ENCODE peak calls at places on chromosome 6, in ten cellular contexts. One of them, this sample, is unnamed. For H3K4me1, the result is how much of the 10 kb centered on the place peaks cover.

GRCh38 chr6:143471822-143472221 is 21.2 kb downstream of the PEX3 start:
- DNase-seq in heart left ventricle: no peak
- DNase-seq in SJSA1: no peak
- DNase-seq in left ventricle myocardium inferior: no peak
- DNase-seq in breast epithelium: no peak
- DNase-seq in psoas muscle: no peak
- DNase-seq in Peyer's patch: no peak
- DNase-seq in stomach: no peak
- DNase-seq in upper lobe of right lung: no peak
- DNase-seq in spleen: no peak
- DNase-seq in this sample: no peak

GRCh38 chr6:161169690-161170089 is 104.2 kb downstream of the AGPAT4 start:
- DNase-seq in heart left ventricle: no peak
- DNase-seq in SJSA1: no peak
- DNase-seq in left ventricle myocardium inferior: no peak
- DNase-seq in breast epithelium: no peak
- DNase-seq in psoas muscle: no peak
- DNase-seq in Peyer's patch: no peak
- DNase-seq in stomach: peak
- DNase-seq in upper lobe of right lung: no peak
- DNase-seq in spleen: no peak
- DNase-seq in this sample: peak

GRCh38 chr6:152176219-152176745 is 368.8 kb downstream of the ESR1 start:
- DNase-seq in heart left ventricle: no peak
- DNase-seq in SJSA1: no peak
- DNase-seq in left ventricle myocardium inferior: no peak
- DNase-seq in breast epithelium: no peak
- DNase-seq in psoas muscle: no peak
- DNase-seq in Peyer's patch: no peak
- DNase-seq in stomach: no peak
- DNase-seq in upper lobe of right lung: no peak
- DNase-seq in spleen: no peak
- DNase-seq in this sample: no peak

GRCh38 chr6:36235309-36235708 is 34.6 kb upstream of the PNPLA1 start:
- DNase-seq in heart left ventricle: no peak
- DNase-seq in SJSA1: no peak
- DNase-seq in left ventricle myocardium inferior: no peak
- DNase-seq in breast epithelium: no peak
- DNase-seq in psoas muscle: no peak
- DNase-seq in Peyer's patch: no peak
- DNase-seq in stomach: peak
- DNase-seq in upper lobe of right lung: no peak
- DNase-seq in spleen: no peak
- DNase-seq in this sample: no peak

GRCh38 chr6:42453649-42454427 is 2.1 kb upstream of the TRERF1 start:
- DNase-seq in heart left ventricle: peak
- DNase-seq in SJSA1: peak
- DNase-seq in left ventricle myocardium inferior: peak
- DNase-seq in breast epithelium: no peak
- DNase-seq in psoas muscle: peak
- DNase-seq in Peyer's patch: peak
- DNase-seq in stomach: peak
- DNase-seq in upper lobe of right lung: no peak
- DNase-seq in spleen: no peak
- DNase-seq in this sample: no peak

GRCh38 chr6:170497845-170498281 is 55.2 kb downstream of the PSMB1 start:
- DNase-seq in heart left ventricle: no peak
- DNase-seq in SJSA1: no peak
- DNase-seq in left ventricle myocardium inferior: no peak
- DNase-seq in breast epithelium: no peak
- DNase-seq in psoas muscle: no peak
- DNase-seq in Peyer's patch: no peak
- DNase-seq in stomach: no peak
- DNase-seq in upper lobe of right lung: no peak
- DNase-seq in spleen: no peak
- DNase-seq in this sample: no peak

GRCh38 chr6:151900897-151901485 is 93.5 kb downstream of the ESR1 start:
- DNase-seq in heart left ventricle: no peak
- DNase-seq in SJSA1: no peak
- DNase-seq in left ventricle myocardium inferior: no peak
- DNase-seq in breast epithelium: peak
- DNase-seq in psoas muscle: peak
- DNase-seq in Peyer's patch: no peak
- DNase-seq in stomach: no peak
- DNase-seq in upper lobe of right lung: no peak
- DNase-seq in spleen: no peak
- DNase-seq in this sample: no peak

GRCh38 chr6:24126586-24127192 is 674 bp downstream of the NRSN1 start:
- DNase-seq in heart left ventricle: peak
- DNase-seq in SJSA1: no peak
- DNase-seq in left ventricle myocardium inferior: no peak
- DNase-seq in breast epithelium: no peak
- DNase-seq in psoas muscle: no peak
- DNase-seq in Peyer's patch: no peak
- DNase-seq in stomach: no peak
- DNase-seq in upper lobe of right lung: no peak
- DNase-seq in spleen: no peak
- DNase-seq in this sample: no peak

GRCh38 chr6:82182756-82183155 is 64.8 kb downstream of the IBTK start:
- DNase-seq in heart left ventricle: no peak
- DNase-seq in SJSA1: no peak
- DNase-seq in left ventricle myocardium inferior: no peak
- DNase-seq in breast epithelium: no peak
- DNase-seq in psoas muscle: no peak
- DNase-seq in Peyer's patch: no peak
- DNase-seq in stomach: no peak
- DNase-seq in upper lobe of right lung: no peak
- DNase-seq in spleen: no peak
- DNase-seq in this sample: no peak

GRCh38 chr6:26032387-26033131 is 54.7 kb upstream of the HFE start:
- DNase-seq in heart left ventricle: no peak
- DNase-seq in SJSA1: peak
- DNase-seq in left ventricle myocardium inferior: no peak
- DNase-seq in breast epithelium: no peak
- DNase-seq in psoas muscle: no peak
- DNase-seq in Peyer's patch: no peak
- DNase-seq in stomach: no peak
- DNase-seq in upper lobe of right lung: no peak
- DNase-seq in spleen: no peak
- DNase-seq in this sample: no peak

GRCh38 chr6:26029857-26030653 is 57.2 kb upstream of the HFE start:
- DNase-seq in heart left ventricle: no peak
- DNase-seq in SJSA1: no peak
- DNase-seq in left ventricle myocardium inferior: no peak
- DNase-seq in breast epithelium: no peak
- DNase-seq in psoas muscle: no peak
- DNase-seq in Peyer's patch: no peak
- DNase-seq in stomach: no peak
- DNase-seq in upper lobe of right lung: no peak
- DNase-seq in spleen: no peak
- DNase-seq in this sample: no peak

GRCh38 chr6:26030716-26031115 is 56.5 kb upstream of the HFE start:
- DNase-seq in heart left ventricle: no peak
- DNase-seq in SJSA1: no peak
- DNase-seq in left ventricle myocardium inferior: no peak
- DNase-seq in breast epithelium: no peak
- DNase-seq in psoas muscle: no peak
- DNase-seq in Peyer's patch: no peak
- DNase-seq in stomach: no peak
- DNase-seq in upper lobe of right lung: no peak
- DNase-seq in spleen: no peak
- DNase-seq in this sample: no peak

GRCh38 chr6:26031595-26032386 is 55.4 kb upstream of the HFE start:
- DNase-seq in heart left ventricle: peak
- DNase-seq in SJSA1: peak
- DNase-seq in left ventricle myocardium inferior: peak
- DNase-seq in breast epithelium: peak
- DNase-seq in psoas muscle: peak
- DNase-seq in Peyer's patch: peak
- DNase-seq in stomach: peak
- DNase-seq in upper lobe of right lung: peak
- DNase-seq in spleen: peak
- DNase-seq in this sample: peak

DNA sequence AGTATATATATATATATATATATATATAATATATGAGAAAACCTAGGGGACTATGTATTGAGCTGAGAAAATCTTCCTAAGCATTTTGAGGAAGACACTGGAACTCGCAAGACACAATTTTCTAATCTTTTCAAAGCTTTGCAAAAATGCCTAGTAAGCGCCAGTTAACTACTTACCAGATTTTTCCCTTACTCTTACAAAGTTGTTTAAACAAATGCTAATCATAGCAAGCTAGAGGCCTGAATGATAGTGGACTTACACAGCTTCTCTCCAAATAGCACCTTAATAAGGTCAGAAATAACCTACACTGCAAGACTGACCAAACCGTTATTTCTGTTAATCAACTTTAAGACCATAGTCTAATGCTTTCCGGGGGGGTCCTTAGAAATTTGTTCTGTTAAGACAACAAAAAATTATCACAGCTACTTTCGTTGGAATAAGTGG is 56.1 kb upstream of the HFE start:
- DNase-seq in heart left ventricle: no peak
- DNase-seq in SJSA1: no peak
- DNase-seq in left ventricle myocardium inferior: no peak
- DNase-seq in breast epithelium: no peak
- DNase-seq in psoas muscle: no peak
- DNase-seq in Peyer's patch: no peak
- DNase-seq in stomach: no peak
- DNase-seq in upper lobe of right lung: no peak
- DNase-seq in spleen: no peak
- DNase-seq in this sample: no peak
- H3K4me1 ChIP-seq in heart left ventricle: under half
- H3K4me1 ChIP-seq in SJSA1: under half
- H3K4me1 ChIP-seq in left ventricle myocardium inferior: under half
- H3K4me1 ChIP-seq in breast epithelium: under half
- H3K4me1 ChIP-seq in psoas muscle: under half
- H3K4me1 ChIP-seq in Peyer's patch: under half
- H3K4me1 ChIP-seq in stomach: under half
- H3K4me1 ChIP-seq in upper lobe of right lung: under half
- H3K4me1 ChIP-seq in spleen: under half
- H3K4me1 ChIP-seq in this sample: under half

GRCh38 chr6:80832337-80832736 is 725.9 kb downstream of the BCKDHB start:
- DNase-seq in heart left ventricle: no peak
- DNase-seq in SJSA1: no peak
- DNase-seq in left ventricle myocardium inferior: no peak
- DNase-seq in breast epithelium: no peak
- DNase-seq in psoas muscle: no peak
- DNase-seq in Peyer's patch: no peak
- DNase-seq in stomach: no peak
- DNase-seq in upper lobe of right lung: no peak
- DNase-seq in spleen: no peak
- DNase-seq in this sample: no peak
- H3K4me3 ChIP-seq in heart left ventricle: no peak
- H3K4me3 ChIP-seq in SJSA1: no peak
- H3K4me3 ChIP-seq in left ventricle myocardium inferior: no peak
- H3K4me3 ChIP-seq in breast epithelium: no peak
- H3K4me3 ChIP-seq in psoas muscle: no peak
- H3K4me3 ChIP-seq in Peyer's patch: no peak
- H3K4me3 ChIP-seq in stomach: no peak
- H3K4me3 ChIP-seq in upper lobe of right lung: no peak
- H3K4me3 ChIP-seq in spleen: no peak
- H3K4me3 ChIP-seq in this sample: no peak

DNA sequence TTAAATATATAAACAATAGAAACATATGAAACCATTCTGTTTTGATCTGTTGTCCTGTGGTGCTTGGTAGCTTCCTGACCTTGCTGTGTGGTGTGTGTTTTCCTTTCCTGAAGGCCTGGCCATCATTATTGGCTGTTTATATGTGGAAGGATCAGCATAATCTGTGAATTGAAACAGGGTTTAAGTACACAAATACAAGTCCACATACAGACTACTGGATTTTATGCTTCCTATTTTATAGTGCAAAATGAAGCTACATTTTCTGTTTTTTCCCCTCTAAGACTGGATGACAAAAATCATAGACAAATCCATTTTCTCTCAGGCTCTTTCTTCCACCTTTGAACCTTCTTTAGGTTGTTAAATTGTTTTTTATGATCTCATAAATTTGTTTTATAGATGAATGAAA is 2.5 kb downstream of the LIN28B start:
- DNase-seq in heart left ventricle: no peak
- DNase-seq in SJSA1: no peak
- DNase-seq in left ventricle myocardium inferior: no peak
- DNase-seq in breast epithelium: no peak
- DNase-seq in psoas muscle: no peak
- DNase-seq in Peyer's patch: no peak
- DNase-seq in stomach: no peak
- DNase-seq in upper lobe of right lung: no peak
- DNase-seq in spleen: no peak
- DNase-seq in this sample: no peak
- H3K27ac ChIP-seq in heart left ventricle: no peak
- H3K27ac ChIP-seq in SJSA1: no peak
- H3K27ac ChIP-seq in left ventricle myocardium inferior: no peak
- H3K27ac ChIP-seq in breast epithelium: no peak
- H3K27ac ChIP-seq in psoas muscle: no peak
- H3K27ac ChIP-seq in Peyer's patch: no peak
- H3K27ac ChIP-seq in stomach: no peak
- H3K27ac ChIP-seq in upper lobe of right lung: no peak
- H3K27ac ChIP-seq in spleen: no peak
- H3K27ac ChIP-seq in this sample: no peak

DNA sequence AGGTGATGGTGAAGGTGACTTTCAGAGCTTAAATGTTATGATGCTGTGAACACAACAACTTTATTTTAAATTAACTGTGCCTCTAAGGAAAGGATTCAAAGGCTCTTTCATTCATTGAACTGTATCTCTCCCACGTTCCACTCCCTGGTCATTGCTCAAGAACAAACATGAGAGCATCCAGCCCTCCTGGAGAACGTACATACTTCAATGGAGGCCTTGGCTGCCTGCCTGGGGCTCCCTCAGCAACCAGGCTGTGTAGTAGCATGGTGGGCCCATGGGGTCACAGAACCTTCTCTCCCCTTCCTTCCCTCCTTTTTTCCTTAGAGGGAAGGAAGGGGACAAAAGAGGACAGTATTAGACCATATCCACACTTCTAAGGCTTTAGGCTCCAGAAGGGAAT is 234.3 kb downstream of the CDC5L start:
- DNase-seq in heart left ventricle: no peak
- DNase-seq in SJSA1: no peak
- DNase-seq in left ventricle myocardium inferior: no peak
- DNase-seq in breast epithelium: no peak
- DNase-seq in psoas muscle: no peak
- DNase-seq in Peyer's patch: no peak
- DNase-seq in stomach: no peak
- DNase-seq in upper lobe of right lung: no peak
- DNase-seq in spleen: no peak
- DNase-seq in this sample: no peak
- H3K4me1 ChIP-seq in heart left ventricle: under half
- H3K4me1 ChIP-seq in SJSA1: under half
- H3K4me1 ChIP-seq in left ventricle myocardium inferior: under half
- H3K4me1 ChIP-seq in breast epithelium: under half
- H3K4me1 ChIP-seq in psoas muscle: under half
- H3K4me1 ChIP-seq in Peyer's patch: under half
- H3K4me1 ChIP-seq in stomach: under half
- H3K4me1 ChIP-seq in upper lobe of right lung: under half
- H3K4me1 ChIP-seq in spleen: under half
- H3K4me1 ChIP-seq in this sample: under half